ENCODE peak calls at places on chromosomes 7 and 10, in six cellular contexts. I, N, R, L, X and O are unnamed samples.

GRCh38 chr10:109456566-109457361 is 466.5 kb downstream of the XPNPEP1 start:
- DNase-seq in I (peak), N (no peak), R (peak), L (peak), X (peak), O (no peak)

GRCh38 chr7:103915958-103916357 is 73.5 kb downstream of the RELN start:
- DNase-seq in I (no peak), N (peak), R (no peak), L (no peak), X (no peak), O (no peak)

GRCh38 chr10:52215745-52216361 is 98.2 kb upstream of the DKK1 start:
- DNase-seq in I (peak), N (peak), R (peak), L (no peak), X (no peak), O (peak)

GRCh38 chr10:28991738-28992270 is 297.1 kb upstream of the LYZL1 start:
- DNase-seq in I (peak), N (peak), R (peak), L (peak), X (peak), O (peak)

GRCh38 chr10:19832624-19833507 is 16.6 kb downstream of the PLXDC2 start:
- DNase-seq in I (peak), N (no peak), R (no peak), L (peak), X (no peak), O (peak)

GRCh38 chr10:43305881-43306280 is 39.0 kb upstream of the RASGEF1A start:
- DNase-seq in I (no peak), N (no peak), R (peak), L (no peak), X (no peak), O (no peak)

GRCh38 chr7:31340603-31341002 is at the start of gene NEUROD6:
- DNase-seq in I (no peak), N (no peak), R (no peak), L (no peak), X (no peak), O (no peak)

GRCh38 chr7:68147621-68148238 is 1151.1 kb downstream of the TYW1 start:
- DNase-seq in I (no peak), N (no peak), R (no peak), L (no peak), X (no peak), O (no peak)

GRCh38 chr10:100670828-100671479 is 74.4 kb upstream of the PAX2 start:
- DNase-seq in I (no peak), N (no peak), R (no peak), L (peak), X (peak), O (peak)

GRCh38 chr10:124564881-124565280 is 103.3 kb downstream of the LHPP start:
- DNase-seq in I (no peak), N (no peak), R (no peak), L (no peak), X (no peak), O (no peak)

GRCh38 chr10:54776622-54777021 is 24.4 kb downstream of the PCDH15 start:
- DNase-seq in I (no peak), N (no peak), R (no peak), L (no peak), X (no peak), O (no peak)

GRCh38 chr10:6580279-6581029 is 378 bp upstream of the PRKCQ start:
- DNase-seq in I (peak), N (peak), R (peak), L (peak), X (peak), O (peak)

GRCh38 chr7:137169282-137169698 is 174.2 kb downstream of the PTN start:
- DNase-seq in I (peak), N (peak), R (peak), L (peak), X (peak), O (peak)

GRCh38 chr7:74040101-74040790 is 12.3 kb downstream of the ELN start:
- DNase-seq in I (no peak), N (no peak), R (no peak), L (no peak), X (no peak), O (peak)

GRCh38 chr10:117342638-117343037 is 32.6 kb downstream of the PDZD8 start:
- DNase-seq in I (no peak), N (peak), R (peak), L (no peak), X (no peak), O (no peak)

GRCh38 chr10:77416327-77417135 is 221.1 kb downstream of the KCNMA1 start:
- DNase-seq in I (no peak), N (peak), R (peak), L (no peak), X (no peak), O (peak)
- H3K9ac ChIP-seq in I (no peak), N (no peak), R (no peak), L (no peak), X (no peak), O (no peak)

DNA sequence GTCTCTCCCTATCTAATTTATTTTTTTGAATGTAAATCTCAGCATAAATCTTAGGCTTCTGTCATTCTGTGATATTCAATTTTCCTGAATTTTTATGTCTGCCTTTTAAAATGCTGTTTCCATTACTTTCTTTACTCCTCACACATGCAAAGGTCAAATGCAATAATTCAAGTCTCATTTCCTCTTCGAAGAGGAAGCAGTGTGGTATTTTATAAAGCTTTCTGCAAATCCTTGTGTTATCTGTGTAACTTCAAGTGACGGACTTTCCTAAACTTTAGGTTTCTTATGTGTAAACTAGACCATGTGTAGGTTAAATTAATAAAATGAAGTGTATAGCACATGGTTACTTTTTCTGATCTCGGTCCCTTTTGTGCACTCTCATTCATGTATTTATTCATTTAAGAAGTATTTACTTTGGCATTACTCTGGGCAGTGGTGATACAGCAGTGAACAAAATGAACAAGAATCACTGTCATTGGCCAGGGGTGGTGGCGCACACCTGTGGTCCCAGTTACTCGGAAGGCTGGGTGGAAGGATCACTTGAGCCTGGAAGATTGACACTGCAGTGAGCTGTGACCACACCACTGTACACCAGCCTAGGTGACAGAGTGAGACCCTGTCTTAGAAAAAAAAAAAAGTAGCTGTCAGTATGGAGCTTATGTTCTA is 332.3 kb downstream of the EXOC4 start:
- DNase-seq in I (no peak), N (no peak), R (peak), L (no peak), X (no peak), O (no peak)
- H3K14ac ChIP-seq in I (no peak), N (no peak), R (no peak), L (no peak), X (no peak), O (no peak)

DNA sequence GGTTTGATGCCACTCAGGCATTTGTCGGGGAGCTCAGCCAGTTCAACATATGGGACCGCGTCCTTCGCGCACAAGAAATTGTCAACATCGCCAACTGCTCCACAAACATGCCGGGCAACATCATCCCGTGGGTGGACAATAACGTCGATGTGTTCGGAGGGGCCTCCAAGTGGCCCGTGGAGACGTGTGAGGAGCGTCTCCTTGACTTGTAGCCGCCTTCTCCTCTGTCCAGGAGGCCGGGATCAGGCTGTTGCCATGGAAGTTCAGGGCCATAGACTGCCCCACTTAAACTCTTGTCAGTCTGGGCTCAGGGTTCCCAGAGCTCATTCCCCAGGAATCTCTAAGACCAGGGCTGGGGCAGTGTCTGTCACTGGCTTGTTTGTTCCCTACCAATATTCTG is 11.3 kb downstream of the NPTX2 start:
- DNase-seq in I (no peak), N (no peak), R (no peak), L (no peak), X (no peak), O (no peak)
- H3K27ac ChIP-seq in I (peak), N (no peak), R (no peak), L (no peak), X (no peak), O (no peak)

GRCh38 chr7:29564455-29565185 is 985 bp downstream of the PRR15 start:
- DNase-seq in I (no peak), N (peak), R (peak), L (peak), X (peak), O (peak)
- H3K9ac ChIP-seq in I (no peak), N (no peak), R (peak), L (peak), X (peak), O (peak)

DNA sequence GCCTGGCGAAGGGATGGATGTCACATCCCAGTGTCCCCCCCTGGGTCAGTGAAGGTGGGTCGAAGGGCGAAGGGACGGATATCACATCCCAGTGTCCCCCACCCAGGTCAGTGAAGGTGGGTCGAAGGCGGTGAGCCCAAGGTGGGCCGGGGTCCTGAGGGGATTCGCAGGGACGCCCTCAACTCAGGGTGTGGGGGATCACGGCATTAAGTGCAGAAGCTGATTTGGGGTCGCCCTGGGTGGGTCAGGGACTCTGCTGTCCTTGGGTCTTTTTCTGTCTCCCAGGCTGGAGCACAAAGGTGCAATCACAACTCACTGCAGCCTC is 21.9 kb downstream of the ADAP1 start:
- DNase-seq in I (no peak), N (no peak), R (no peak), L (no peak), X (no peak), O (no peak)
- H3K14ac ChIP-seq in I (no peak), N (no peak), R (no peak), L (no peak), X (no peak), O (no peak)

DNA sequence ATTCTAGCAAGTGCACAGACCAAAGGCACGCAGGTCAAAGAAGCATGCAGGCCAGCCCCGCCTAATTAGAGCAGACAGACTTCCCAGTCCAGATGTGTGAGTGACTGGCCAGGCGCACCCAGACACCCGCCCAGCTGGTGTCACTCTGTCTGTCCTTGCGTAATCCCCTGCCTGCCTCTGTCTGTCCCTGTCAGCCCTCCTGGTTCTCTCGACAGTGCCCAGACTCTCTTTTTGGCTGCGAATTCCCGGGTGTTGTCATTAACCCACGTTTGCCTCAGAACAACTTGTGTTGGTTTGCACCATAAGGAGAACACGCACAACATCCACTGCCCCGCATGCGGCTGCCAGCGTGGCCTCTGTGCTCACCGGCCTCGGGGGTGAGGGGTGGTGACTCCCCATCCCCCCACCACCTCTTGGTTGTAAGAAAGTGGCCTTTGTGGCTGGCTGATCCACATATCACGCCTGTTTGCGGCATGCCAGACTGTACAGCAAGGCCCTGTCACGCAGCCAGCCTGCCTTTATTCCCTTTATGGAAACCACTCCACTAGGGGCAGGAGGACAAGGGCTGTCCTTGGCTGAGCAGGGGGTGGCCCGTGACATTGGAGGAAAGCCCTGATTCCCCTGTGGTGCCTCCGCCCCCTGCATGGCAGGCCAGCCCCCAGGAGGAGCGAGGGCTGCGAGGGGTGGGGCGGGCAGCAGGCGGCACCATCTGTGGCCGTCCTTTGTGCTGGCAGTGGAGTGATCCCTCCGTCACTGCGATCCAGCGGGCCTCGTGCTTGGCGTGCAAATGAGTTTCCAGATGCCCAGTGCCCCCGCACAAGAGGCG is 72.8 kb upstream of the PPIF start:
- DNase-seq in I (no peak), N (no peak), R (peak), L (no peak), X (no peak), O (peak)
- H3K27ac ChIP-seq in I (no peak), N (no peak), R (no peak), L (no peak), X (no peak), O (peak)

DNA sequence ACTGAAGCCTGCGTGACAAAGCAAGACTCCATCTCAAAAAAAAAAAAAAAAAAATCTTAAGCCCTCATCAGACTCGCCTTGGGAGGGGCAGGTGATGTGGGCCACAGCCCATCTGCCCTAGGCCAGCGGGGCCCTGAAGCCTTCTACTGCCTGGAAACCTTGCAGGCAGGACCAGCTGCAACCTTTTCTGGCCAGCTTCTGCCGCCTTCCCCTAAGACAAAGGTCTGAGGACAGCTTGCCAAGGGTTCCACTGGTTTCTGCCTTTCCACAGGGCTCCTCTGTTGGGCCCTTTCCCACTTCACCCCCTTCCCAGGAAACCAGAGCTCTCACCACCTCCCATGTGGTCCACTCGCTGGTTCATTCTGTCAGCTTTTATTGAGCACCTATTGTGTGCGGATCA is 35.2 kb downstream of the UBTD1 start:
- DNase-seq in I (no peak), N (no peak), R (no peak), L (no peak), X (no peak), O (peak)
- H3K9ac ChIP-seq in I (no peak), N (no peak), R (no peak), L (no peak), X (no peak), O (no peak)

GRCh38 chr7:66357062-66357461 is 151.9 kb downstream of the TPST1 start:
- DNase-seq in I (no peak), N (no peak), R (no peak), L (no peak), X (no peak), O (no peak)
- H3K14ac ChIP-seq in I (no peak), N (peak), R (no peak), L (no peak), X (no peak), O (no peak)

DNA sequence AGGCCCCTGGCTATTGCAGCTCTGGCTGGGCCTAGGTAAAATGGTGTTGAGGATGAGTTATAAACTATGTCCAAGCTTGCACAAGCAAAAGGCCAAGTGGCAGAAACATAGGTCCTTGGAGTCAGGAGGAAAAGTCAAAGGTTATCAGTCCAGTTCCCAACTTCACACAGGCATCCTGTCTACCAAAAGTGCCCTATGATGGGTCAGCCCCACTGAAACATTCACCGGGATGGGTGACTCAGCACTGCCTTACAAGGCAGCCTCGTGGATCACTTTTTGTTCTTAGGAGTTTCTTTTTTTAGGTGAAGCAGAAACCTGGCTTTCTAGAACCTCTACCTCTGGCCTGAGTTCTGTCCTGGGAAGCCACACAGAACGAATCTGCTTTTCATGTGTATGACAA is 158.8 kb upstream of the LYZL2 start:
- DNase-seq in I (no peak), N (peak), R (peak), L (no peak), X (no peak), O (no peak)
- H3K27ac ChIP-seq in I (no peak), N (no peak), R (no peak), L (no peak), X (no peak), O (no peak)